ENCODE peak calls at places on chromosome 20, in eight cellular contexts. N is pancreas; P is lower lobe of right lung; W is esophagus squamous epithelium; E is brain microvascular endothelial cell; A is left ventricle myocardium inferior; G is naive thymus-derived CD4-positive, alpha-beta T cell; J is mesendoderm. T is an unnamed sample.

GRCh38 chr20:1935696-1936366 is 40.6 kb downstream of the SIRPA start:
- DNase-seq in N (peak), P (no peak), W (no peak), E (no peak), A (peak), G (no peak), J (no peak), T (peak)

GRCh38 chr20:38221041-38221589 is 39.4 kb downstream of the KIAA1755 start:
- DNase-seq in N (peak), P (peak), W (no peak), E (no peak), A (peak), G (peak), J (peak), T (peak)

GRCh38 chr20:22160254-22160653 is 424.1 kb downstream of the FOXA2 start:
- DNase-seq in N (no peak), P (no peak), W (no peak), E (no peak), A (no peak), G (no peak), J (no peak), T (peak)

GRCh38 chr20:50722466-50723155 is 8.8 kb upstream of the PARD6B start:
- DNase-seq in N (no peak), P (no peak), W (no peak), E (no peak), A (no peak), G (no peak), J (no peak), T (no peak)

GRCh38 chr20:454951-455350 is 7.4 kb downstream of the TBC1D20 start:
- DNase-seq in N (no peak), P (no peak), W (no peak), E (no peak), A (no peak), G (no peak), J (no peak), T (no peak)

GRCh38 chr20:3652646-3653596 is 10.3 kb downstream of the GFRA4 start:
- DNase-seq in N (no peak), P (no peak), W (no peak), E (no peak), A (no peak), G (no peak), J (no peak), T (no peak)

GRCh38 chr20:17533396-17533795 is 2.2 kb upstream of the BFSP1 start:
- DNase-seq in N (no peak), P (no peak), W (no peak), E (peak), A (no peak), G (no peak), J (peak), T (peak)

GRCh38 chr20:59643616-59644061 is 39.3 kb downstream of the PHACTR3 start:
- DNase-seq in N (no peak), P (no peak), W (no peak), E (no peak), A (no peak), G (no peak), J (no peak), T (no peak)

GRCh38 chr20:45588800-45589199 is 9.7 kb upstream of the WFDC8 start:
- DNase-seq in N (no peak), P (no peak), W (no peak), E (no peak), A (no peak), G (no peak), J (peak), T (no peak)

GRCh38 chr20:10761232-10761631 is 87.4 kb upstream of the JAG1 start:
- DNase-seq in N (peak), P (no peak), W (no peak), E (peak), A (no peak), G (no peak), J (no peak), T (no peak)

GRCh38 chr20:61933951-61934715 is 131.5 kb downstream of the TAF4 start:
- DNase-seq in N (no peak), P (peak), W (no peak), E (no peak), A (peak), G (no peak), J (peak), T (no peak)

GRCh38 chr20:33649201-33649631 is 12.9 kb upstream of the C20orf144 start:
- DNase-seq in N (peak), P (peak), W (no peak), E (no peak), A (peak), G (no peak), J (no peak), T (no peak)
- H3K27ac ChIP-seq in N (no peak), P (no peak), W (peak), E (no peak), A (peak), G (no peak), J (no peak), T (no peak)

GRCh38 chr20:25211273-25211672 is 15.8 kb downstream of the ENTPD6 start:
- DNase-seq in N (no peak), P (no peak), W (no peak), E (no peak), A (no peak), G (no peak), J (no peak), T (no peak)
- H3K27ac ChIP-seq in N (no peak), P (no peak), W (no peak), E (no peak), A (no peak), G (no peak), J (no peak), T (no peak)

DNA sequence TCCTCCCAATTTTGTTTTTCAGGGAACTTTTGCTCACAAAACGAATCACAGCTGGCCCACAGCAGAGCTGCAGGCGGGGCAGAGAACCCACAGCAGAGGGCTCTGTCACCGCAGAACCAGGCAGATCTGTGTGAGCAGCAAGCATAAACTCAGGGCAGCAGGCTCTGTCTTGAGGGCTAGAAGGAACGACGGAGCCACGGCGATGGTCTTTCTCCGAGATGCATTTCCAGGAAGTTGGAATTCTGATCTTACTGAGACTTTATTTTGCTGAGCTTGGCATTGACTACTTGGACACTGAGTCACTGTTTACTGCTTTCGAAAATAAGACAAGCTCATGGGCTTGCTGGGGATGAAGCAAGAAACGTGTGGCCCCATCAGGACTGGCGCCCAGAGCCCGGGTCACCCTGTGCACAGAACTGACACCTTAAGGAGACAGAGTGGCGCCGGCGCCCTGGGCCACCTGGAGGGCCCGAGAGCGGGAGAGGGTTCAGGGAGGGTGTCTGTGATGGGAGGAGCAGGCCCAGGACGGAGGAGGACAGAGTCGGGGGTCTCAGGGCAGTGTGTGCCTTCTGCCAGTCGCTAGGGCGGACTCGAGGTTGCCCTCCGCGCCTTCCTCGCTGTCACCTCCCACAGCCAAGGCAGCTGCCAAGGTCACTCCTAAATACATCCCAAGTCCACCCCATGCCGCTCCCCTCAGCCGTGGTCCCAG is 106.2 kb upstream of the NXT1 start:
- DNase-seq in N (no peak), P (no peak), W (no peak), E (no peak), A (no peak), G (no peak), J (no peak), T (peak)
- H3K27ac ChIP-seq in N (no peak), P (no peak), W (no peak), E (no peak), A (peak), G (no peak), J (no peak), T (peak)

DNA sequence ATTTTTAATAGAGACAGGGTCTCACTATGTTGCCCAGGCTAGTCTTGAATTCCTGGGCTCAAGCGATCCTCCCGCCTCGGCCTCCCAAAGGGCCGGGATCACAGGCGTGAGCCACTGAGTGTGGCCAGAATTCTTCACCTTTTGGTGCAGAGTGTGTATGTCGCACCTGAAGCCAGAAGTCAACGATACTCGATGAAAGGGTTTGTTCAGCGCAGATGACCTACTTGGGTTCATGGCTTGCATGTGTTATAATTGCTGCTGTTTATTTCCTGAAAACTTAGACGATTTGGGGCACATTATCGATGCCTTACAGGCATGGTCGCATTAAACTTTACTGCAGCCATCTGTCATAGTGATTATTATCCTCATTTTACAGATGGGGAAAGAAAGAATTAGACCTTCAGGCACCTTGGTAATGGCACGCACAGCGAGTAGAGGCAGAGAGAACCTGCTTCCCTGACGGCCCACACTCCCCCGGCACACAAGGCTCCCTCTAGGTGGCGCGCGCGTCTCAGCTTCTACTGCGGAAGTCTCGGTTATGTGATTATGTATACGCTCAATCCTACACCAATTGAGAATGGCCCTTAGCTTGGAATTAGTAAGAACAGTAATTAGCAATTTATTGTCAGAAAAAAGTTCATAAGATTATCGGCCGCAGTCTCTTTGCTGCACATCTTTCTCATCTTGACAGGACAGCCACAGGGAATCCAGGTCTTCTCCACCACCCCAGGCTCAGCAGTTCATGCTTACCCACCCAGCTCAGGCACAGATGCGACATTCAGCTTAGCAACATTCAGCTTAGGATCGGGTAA is 212.8 kb upstream of the PROKR2 start:
- DNase-seq in N (peak), P (peak), W (peak), E (peak), A (peak), G (peak), J (peak), T (peak)
- H3K27ac ChIP-seq in N (no peak), P (no peak), W (no peak), E (no peak), A (no peak), G (peak), J (no peak), T (no peak)

GRCh38 chr20:53950578-53950977 is 119.8 kb downstream of the BCAS1 start:
- DNase-seq in N (no peak), P (no peak), W (no peak), E (no peak), A (no peak), G (no peak), J (no peak), T (no peak)

GRCh38 chr20:53950031-53950430 is 120.4 kb downstream of the BCAS1 start:
- DNase-seq in N (no peak), P (no peak), W (no peak), E (no peak), A (no peak), G (no peak), J (no peak), T (no peak)

GRCh38 chr20:53947501-53948195 is 122.7 kb downstream of the BCAS1 start:
- DNase-seq in N (no peak), P (no peak), W (no peak), E (no peak), A (no peak), G (no peak), J (no peak), T (no peak)

GRCh38 chr20:53949319-53949839 is 121.0 kb downstream of the BCAS1 start:
- DNase-seq in N (no peak), P (peak), W (no peak), E (peak), A (peak), G (peak), J (no peak), T (no peak)

GRCh38 chr20:53948383-53949318 is 121.7 kb downstream of the BCAS1 start:
- DNase-seq in N (no peak), P (no peak), W (no peak), E (no peak), A (no peak), G (no peak), J (no peak), T (no peak)
- H3K27ac ChIP-seq in N (no peak), P (no peak), W (no peak), E (peak), A (no peak), G (peak), J (no peak), T (no peak)

T was measured in testis.